ENCODE peak calls at places on chromosomes 5 and 9, in five cellular contexts. Z is stimulated activated CD8-positive, alpha-beta memory T cell treated with anti-CD3 and anti-CD28 coated beads, Interleukin-4, amount 100 ng/mL, for 4 hours; G is mucosa of descending colon; F is non-pigmented ciliary epithelial cell; I is stromal cell of bone marrow. Y is an unnamed sample.

GRCh38 chr9:17509151-17509550 is 69.7 kb upstream of the SH3GL2 start:
- DNase-seq in Z (no peak), G (no peak), F (no peak), I (no peak), Y (no peak)

GRCh38 chr5:133294380-133294779 is 242.6 kb downstream of the HSPA4 start:
- DNase-seq in Z (no peak), G (no peak), F (no peak), I (no peak), Y (no peak)

GRCh38 chr5:7897014-7897600 is 28.2 kb downstream of the MTRR start:
- DNase-seq in Z (no peak), G (peak; percentile 16), F (no peak), I (no peak), Y (no peak)

GRCh38 chr5:41433552-41434181 is 76.7 kb downstream of the PLCXD3 start:
- DNase-seq in Z (no peak), G (no peak), F (no peak), I (no peak), Y (no peak)

GRCh38 chr9:18393340-18394130 is 80.4 kb upstream of the ADAMTSL1 start:
- DNase-seq in Z (no peak), G (no peak), F (peak; percentile 96), I (peak; percentile 95), Y (no peak)

GRCh38 chr9:9556865-9557803 is 1055.7 kb downstream of the PTPRD start:
- DNase-seq in Z (no peak), G (no peak), F (no peak), I (no peak), Y (no peak)

GRCh38 chr5:25754895-25755294 is 1110.1 kb upstream of the CDH10 start:
- DNase-seq in Z (no peak), G (no peak), F (no peak), I (no peak), Y (no peak)

GRCh38 chr9:117624106-117624505 is 80.1 kb upstream of the TLR4 start:
- DNase-seq in Z (no peak), G (no peak), F (no peak), I (no peak), Y (no peak)

GRCh38 chr9:77820293-77820954 is 172.3 kb upstream of the GNA14 start:
- DNase-seq in Z (no peak), G (no peak), F (no peak), I (peak; percentile 75), Y (no peak)

GRCh38 chr5:117065161-117065560 is 490.5 kb upstream of the SEMA6A start:
- DNase-seq in Z (no peak), G (no peak), F (no peak), I (no peak), Y (no peak)

GRCh38 chr9:82532504-82532903 is 530.4 kb downstream of the RASEF start:
- DNase-seq in Z (no peak), G (no peak), F (no peak), I (no peak), Y (no peak)

GRCh38 chr5:52840286-52841050 is 52.8 kb downstream of the ITGA1 start:
- DNase-seq in Z (no peak), G (no peak), F (no peak), I (no peak), Y (no peak)

GRCh38 chr5:76607353-76607871 is 15.8 kb downstream of the F2RL2 start:
- DNase-seq in Z (no peak), G (no peak), F (no peak), I (no peak), Y (no peak)

GRCh38 chr5:71924325-71924724 is 182.9 kb upstream of the MAP1B start:
- DNase-seq in Z (no peak), G (no peak), F (no peak), I (no peak), Y (no peak)

GRCh38 chr5:50958852-50959457 is 292.5 kb downstream of the PARP8 start:
- DNase-seq in Z (no peak), G (no peak), F (no peak), I (peak; percentile 14), Y (no peak)

GRCh38 chr5:149419532-149420485 is 40.7 kb upstream of the IL17B start:
- DNase-seq in Z (no peak), G (no peak), F (no peak), I (no peak), Y (no peak)

GRCh38 chr5:32734822-32735378 is 23.8 kb downstream of the NPR3 start:
- DNase-seq in Z (no peak), G (no peak), F (no peak), I (no peak), Y (no peak)

GRCh38 chr5:143350790-143351603 is 52.5 kb downstream of the NR3C1 start:
- DNase-seq in Z (no peak), G (no peak), F (peak; percentile 68), I (peak; percentile 75), Y (no peak)

GRCh38 chr5:122773615-122774014 is 1.3 kb upstream of the SNX2 start:
- DNase-seq in Z (no peak), G (no peak), F (no peak), I (no peak), Y (no peak)

GRCh38 chr5:135130526-135131215 is 96.6 kb upstream of the PITX1 start:
- DNase-seq in Z (no peak), G (no peak), F (no peak), I (no peak), Y (no peak)

GRCh38 chr5:113271753-113272454 is 162.9 kb downstream of the TSSK1B start:
- DNase-seq in Z (no peak), G (no peak), F (no peak), I (no peak), Y (no peak)

GRCh38 chr5:134063421-134063820 is 51.1 kb upstream of the TCF7 start:
- DNase-seq in Z (no peak), G (no peak), F (no peak), I (no peak), Y (no peak)

GRCh38 chr5:57761513-57761912 is 278.9 kb upstream of the ACTBL2 start:
- DNase-seq in Z (no peak), G (no peak), F (no peak), I (no peak), Y (no peak)

GRCh38 chr5:142475102-142475501 is 150.3 kb upstream of the SPRY4 start:
- DNase-seq in Z (no peak), G (no peak), F (no peak), I (no peak), Y (no peak)

GRCh38 chr5:58460727-58461286 is 921 bp upstream of the PLK2 start:
- DNase-seq in Z (peak; percentile 85), G (peak; percentile 92), F (no peak), I (peak; percentile 67), Y (no peak)

GRCh38 chr5:109105631-109106267 is 304.0 kb downstream of the PJA2 start:
- DNase-seq in Z (no peak), G (no peak), F (peak; percentile 79), I (peak; percentile 92), Y (no peak)

GRCh38 chr9:129567842-129568559 is 52.9 kb downstream of the C9orf50 start:
- DNase-seq in Z (no peak), G (no peak), F (no peak), I (peak; percentile 52), Y (no peak)

GRCh38 chr5:80082221-80082620 is 47.1 kb downstream of the THBS4 start:
- DNase-seq in Z (no peak), G (no peak), F (no peak), I (no peak), Y (no peak)

GRCh38 chr5:124922255-124922975 is 176.0 kb upstream of the ZNF608 start:
- DNase-seq in Z (no peak), G (no peak), F (no peak), I (no peak), Y (no peak)

GRCh38 chr9:75604661-75605060 is 285.8 kb upstream of the PCSK5 start:
- DNase-seq in Z (no peak), G (no peak), F (no peak), I (no peak), Y (no peak)

GRCh38 chr5:96350678-96351077 is 82.4 kb downstream of the PCSK1 start:
- DNase-seq in Z (no peak), G (no peak), F (no peak), I (no peak), Y (no peak)

GRCh38 chr5:25056846-25057245 is 412.1 kb upstream of the CDH10 start:
- DNase-seq in Z (no peak), G (no peak), F (no peak), I (no peak), Y (no peak)

GRCh38 chr5:17248999-17249634 is 31.7 kb downstream of the BASP1 start:
- DNase-seq in Z (no peak), G (no peak), F (peak; percentile 98), I (peak; percentile 94), Y (no peak)

GRCh38 chr5:81207009-81207408 is 26.1 kb upstream of the CKMT2 start:
- DNase-seq in Z (no peak), G (no peak), F (no peak), I (peak; percentile 2), Y (no peak)

GRCh38 chr5:163248333-163248732 is 189.1 kb upstream of the CCNG1 start:
- DNase-seq in Z (no peak), G (no peak), F (no peak), I (no peak), Y (no peak)

GRCh38 chr5:55039843-55040242 is 15.8 kb downstream of the GZMK start:
- DNase-seq in Z (no peak), G (no peak), F (no peak), I (no peak), Y (no peak)

GRCh38 chr9:69324549-69325401 is at the start of gene ENTREP1:
- DNase-seq in Z (no peak), G (peak; percentile 78), F (no peak), I (no peak), Y (no peak)